ENCODE peak calls at places on chromosomes 6 and 20, in seven cellular contexts. Q is SK-N-SH, O is GM12878, L is GM12891, V is HepG2, A is K562, J is H1. M is an unnamed sample.

GRCh38 chr6:2918936-2919335 is 15.8 kb upstream of the SERPINB9 start:
- DNase-seq in Q (no peak), O (no peak), L (no peak), V (no peak), A (no peak), J (no peak), M (no peak)

GRCh38 chr6:159152014-159152413 is 17.2 kb upstream of the FNDC1 start:
- DNase-seq in Q (no peak), O (no peak), L (no peak), V (no peak), A (no peak), J (no peak), M (no peak)

GRCh38 chr6:84284428-84285033 is 57.1 kb upstream of the CEP162 start:
- DNase-seq in Q (peak), O (no peak), L (no peak), V (peak), A (peak), J (no peak), M (no peak)

GRCh38 chr6:140052757-140053729 is 678.6 kb upstream of the CITED2 start:
- DNase-seq in Q (no peak), O (no peak), L (no peak), V (no peak), A (peak), J (no peak), M (no peak)

GRCh38 chr20:20547221-20547875 is 165.1 kb downstream of the RALGAPA2 start:
- DNase-seq in Q (no peak), O (no peak), L (no peak), V (peak), A (no peak), J (no peak), M (no peak)

GRCh38 chr6:115133790-115134189 is 791.0 kb upstream of the HS3ST5 start:
- DNase-seq in Q (no peak), O (no peak), L (no peak), V (no peak), A (no peak), J (no peak), M (no peak)

GRCh38 chr6:27332692-27333641 is 20.9 kb upstream of the POM121L2 start:
- DNase-seq in Q (peak), O (peak), L (no peak), V (peak), A (peak), J (peak), M (no peak)

GRCh38 chr20:47032969-47033578 is 138.4 kb downstream of the EYA2 start:
- DNase-seq in Q (no peak), O (no peak), L (no peak), V (peak), A (no peak), J (no peak), M (no peak)

GRCh38 chr6:46704562-46704961 is 16.9 kb downstream of the TDRD6 start:
- DNase-seq in Q (no peak), O (no peak), L (no peak), V (peak), A (no peak), J (no peak), M (no peak)

GRCh38 chr6:21664263-21665081 is 70.9 kb downstream of the SOX4 start:
- DNase-seq in Q (no peak), O (no peak), L (no peak), V (no peak), A (no peak), J (no peak), M (no peak)

GRCh38 chr6:38696345-38696744 is 6.6 kb downstream of the GLO1 start:
- DNase-seq in Q (no peak), O (no peak), L (no peak), V (no peak), A (no peak), J (no peak), M (no peak)

GRCh38 chr20:31747640-31748039 is 8.6 kb downstream of the TPX2 start:
- DNase-seq in Q (peak), O (no peak), L (no peak), V (no peak), A (no peak), J (no peak), M (no peak)

GRCh38 chr6:143675946-143676345 is 1.8 kb upstream of the PHACTR2 start:
- DNase-seq in Q (no peak), O (no peak), L (no peak), V (peak), A (no peak), J (no peak), M (no peak)

GRCh38 chr20:57785061-57785460 is 75.2 kb upstream of the PMEPA1 start:
- DNase-seq in Q (no peak), O (no peak), L (no peak), V (no peak), A (no peak), J (no peak), M (no peak)

GRCh38 chr6:158387036-158387435 is 74.8 kb downstream of the TULP4 start:
- DNase-seq in Q (no peak), O (no peak), L (no peak), V (peak), A (no peak), J (no peak), M (no peak)

GRCh38 chr6:77829736-77830135 is 176.9 kb downstream of the MEI4 start:
- DNase-seq in Q (no peak), O (no peak), L (no peak), V (no peak), A (no peak), J (no peak), M (no peak)

GRCh38 chr20:37390503-37390890 is 44.6 kb downstream of the SRC start:
- DNase-seq in Q (no peak), O (no peak), L (no peak), V (no peak), A (no peak), J (no peak), M (no peak)

GRCh38 chr20:1567392-1568165 is 10.1 kb upstream of the SIRPD start:
- DNase-seq in Q (no peak), O (no peak), L (no peak), V (peak), A (peak), J (peak), M (no peak)

GRCh38 chr20:20603339-20603990 is 109.0 kb downstream of the RALGAPA2 start:
- DNase-seq in Q (no peak), O (peak), L (peak), V (no peak), A (no peak), J (no peak), M (peak)

GRCh38 chr6:31321820-31322219 is 35.2 kb downstream of the HLA-B start:
- DNase-seq in Q (no peak), O (no peak), L (no peak), V (no peak), A (no peak), J (no peak), M (no peak)

GRCh38 chr6:143629104-143630080 is 48.4 kb upstream of the PHACTR2 start:
- DNase-seq in Q (no peak), O (no peak), L (no peak), V (no peak), A (no peak), J (no peak), M (no peak)

GRCh38 chr20:2619961-2620595 is 32.4 kb upstream of the NOP56 start:
- DNase-seq in Q (no peak), O (no peak), L (no peak), V (peak), A (no peak), J (no peak), M (no peak)

GRCh38 chr6:74167506-74167905 is 471.5 kb downstream of the CD109 start:
- DNase-seq in Q (no peak), O (no peak), L (no peak), V (no peak), A (no peak), J (no peak), M (no peak)

GRCh38 chr20:61871913-61872312 is 193.8 kb downstream of the TAF4 start:
- DNase-seq in Q (no peak), O (no peak), L (no peak), V (no peak), A (no peak), J (no peak), M (no peak)

GRCh38 chr6:37491830-37492208 is 7.9 kb downstream of the CCDC167 start:
- DNase-seq in Q (no peak), O (no peak), L (no peak), V (no peak), A (no peak), J (no peak), M (no peak)

GRCh38 chr6:4280721-4281120 is 145.3 kb upstream of the ECI2 start:
- DNase-seq in Q (no peak), O (no peak), L (no peak), V (no peak), A (no peak), J (no peak), M (no peak)

GRCh38 chr6:13733178-13733851 is 21.7 kb upstream of the RANBP9 start:
- DNase-seq in Q (no peak), O (no peak), L (no peak), V (peak), A (no peak), J (no peak), M (no peak)

GRCh38 chr6:132867055-132867454 is 52.7 kb downstream of the RPS12 start:
- DNase-seq in Q (no peak), O (no peak), L (no peak), V (no peak), A (no peak), J (no peak), M (no peak)

GRCh38 chr6:108163644-108164536 is 1.9 kb upstream of the NR2E1 start:
- DNase-seq in Q (no peak), O (no peak), L (no peak), V (no peak), A (no peak), J (no peak), M (no peak)

GRCh38 chr6:149961728-149962425 is 1.9 kb upstream of the ULBP1 start:
- DNase-seq in Q (peak), O (no peak), L (no peak), V (no peak), A (no peak), J (no peak), M (no peak)

GRCh38 chr20:64244281-64244805 is 11.2 kb upstream of the PCMTD2 start:
- DNase-seq in Q (no peak), O (no peak), L (no peak), V (no peak), A (no peak), J (no peak), M (no peak)

GRCh38 chr6:73180718-73181619 is 44.3 kb downstream of the KHDC1L start:
- DNase-seq in Q (peak), O (peak), L (no peak), V (peak), A (peak), J (no peak), M (no peak)

GRCh38 chr6:87172292-87172691 is 16.9 kb downstream of the ZNF292 start:
- DNase-seq in Q (no peak), O (no peak), L (no peak), V (no peak), A (no peak), J (no peak), M (no peak)

GRCh38 chr6:169073311-169073710 is 180.3 kb downstream of the THBS2 start:
- DNase-seq in Q (no peak), O (no peak), L (no peak), V (no peak), A (no peak), J (no peak), M (no peak)

GRCh38 chr6:865846-866245 is 172.9 kb upstream of the EXOC2 start:
- DNase-seq in Q (no peak), O (no peak), L (no peak), V (no peak), A (no peak), J (no peak), M (no peak)

GRCh38 chr6:26020983-26021349 is 58.4 kb downstream of the TRIM38 start:
- DNase-seq in Q (no peak), O (no peak), L (no peak), V (no peak), A (no peak), J (no peak), M (no peak)

GRCh38 chr6:88866856-88867255 is 96.6 kb downstream of the RNGTT start:
- DNase-seq in Q (no peak), O (no peak), L (no peak), V (no peak), A (no peak), J (no peak), M (no peak)

GRCh38 chr6:7559196-7559595 is 17.7 kb downstream of the DSP start:
- DNase-seq in Q (no peak), O (no peak), L (no peak), V (no peak), A (no peak), J (no peak), M (no peak)

GRCh38 chr6:85451586-85452306 is 1.9 kb downstream of the NT5E start:
- DNase-seq in Q (no peak), O (no peak), L (no peak), V (peak), A (no peak), J (no peak), M (no peak)

GRCh38 chr6:85449388-85449817 is 480 bp upstream of the NT5E start:
- DNase-seq in Q (no peak), O (peak), L (peak), V (no peak), A (no peak), J (no peak), M (peak)

GRCh38 chr6:85450578-85450884 is 648 bp downstream of the NT5E start:
- DNase-seq in Q (no peak), O (no peak), L (no peak), V (no peak), A (no peak), J (no peak), M (no peak)

GRCh38 chr6:85452441-85452881 is 2.6 kb downstream of the NT5E start:
- DNase-seq in Q (no peak), O (no peak), L (no peak), V (no peak), A (no peak), J (no peak), M (no peak)

DNA sequence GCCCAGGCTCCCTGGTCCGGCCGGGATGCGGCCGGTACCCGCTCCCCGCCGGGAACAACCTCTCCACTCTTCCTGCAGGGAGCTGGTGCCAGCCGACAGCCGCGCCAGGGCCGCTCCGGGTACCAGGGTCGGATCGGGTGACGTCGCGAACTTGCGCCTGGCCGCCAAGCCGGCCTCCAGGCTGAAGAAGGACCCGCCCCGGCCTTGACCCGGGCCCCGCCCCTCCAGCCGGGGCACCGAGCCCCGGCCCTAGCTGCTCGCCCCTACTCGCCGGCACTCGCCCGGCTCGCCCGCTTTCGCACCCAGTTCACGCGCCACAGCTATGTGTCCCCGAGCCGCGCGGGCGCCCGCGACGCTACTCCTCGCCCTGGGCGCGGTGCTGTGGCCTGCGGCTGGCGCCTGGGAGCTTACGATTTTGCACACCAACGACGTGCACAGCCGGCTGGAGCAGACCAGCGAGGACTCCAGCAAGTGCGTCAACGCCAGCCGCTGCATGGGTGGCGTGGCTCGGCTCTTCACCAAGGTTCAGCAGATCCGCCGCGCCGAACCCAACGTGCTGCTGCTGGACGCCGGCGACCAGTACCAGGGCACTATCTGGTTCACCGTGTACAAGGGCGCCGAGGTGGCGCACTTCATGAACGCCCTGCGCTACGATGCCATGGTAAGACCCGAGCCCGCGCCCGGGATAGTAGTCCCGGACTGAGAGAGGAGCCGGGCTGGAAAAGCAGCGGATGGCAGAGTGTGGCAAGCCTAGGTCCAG is at the start of gene NT5E:
- DNase-seq in Q (peak), O (no peak), L (peak), V (peak), A (no peak), J (no peak), M (peak)
- TF ChIP-seq POLR2AphosphoS5 in Q (peak), O (no peak), L (no peak), V (peak), A (no peak), J (peak), M (no peak)

DNA sequence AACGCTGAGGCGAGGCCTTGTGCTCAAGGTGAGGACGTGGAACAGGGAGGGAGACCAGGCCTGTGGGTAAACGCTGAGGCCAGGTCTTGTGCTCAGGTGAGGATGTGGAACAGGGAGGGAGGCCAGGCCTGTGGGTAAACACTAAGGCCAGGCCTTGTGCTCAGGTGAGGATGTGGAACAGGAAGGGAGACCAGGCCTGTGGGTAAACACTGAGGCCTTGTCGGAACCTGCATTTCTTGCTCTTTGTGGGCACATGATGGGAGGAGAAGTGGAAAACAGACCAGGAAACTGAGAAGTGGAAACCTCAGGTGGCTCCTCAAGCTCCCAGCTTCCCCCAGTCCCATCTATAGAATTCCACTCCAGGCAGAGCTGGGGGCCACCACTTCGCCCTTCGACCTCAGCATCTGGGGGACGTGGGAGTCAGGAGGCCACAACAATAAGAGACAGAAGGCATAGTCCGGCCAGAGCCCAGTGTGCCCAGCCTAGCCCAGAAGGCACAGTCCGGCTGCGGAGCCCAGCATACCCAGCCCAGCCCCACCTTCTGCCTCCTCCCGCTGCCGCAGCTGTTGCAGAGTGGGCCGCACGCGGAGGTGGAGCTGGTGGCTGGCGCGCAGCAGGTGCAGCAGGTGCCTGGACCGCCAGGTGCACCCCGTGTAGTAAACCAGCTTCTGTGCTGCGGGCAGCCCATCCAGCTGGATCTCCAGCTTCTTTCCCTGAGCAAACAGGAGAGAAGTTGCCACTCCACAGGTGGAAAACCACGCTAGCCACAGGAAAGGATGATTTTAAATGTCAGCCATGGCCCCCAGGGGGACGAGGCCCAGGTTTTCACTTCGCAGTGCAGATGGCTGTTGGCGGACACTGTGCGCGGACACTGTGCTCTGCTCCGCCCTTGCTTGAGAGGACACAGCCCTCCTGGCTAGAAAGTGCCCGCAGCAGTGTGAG is 17.5 kb downstream of the FRMD1 start:
- DNase-seq in Q (no peak), O (no peak), L (no peak), V (no peak), A (no peak), J (no peak), M (no peak)
- TF ChIP-seq TAF1 in Q (no peak), O (no peak), L (no peak), V (no peak), A (no peak), J (no peak), M (no peak)

DNA sequence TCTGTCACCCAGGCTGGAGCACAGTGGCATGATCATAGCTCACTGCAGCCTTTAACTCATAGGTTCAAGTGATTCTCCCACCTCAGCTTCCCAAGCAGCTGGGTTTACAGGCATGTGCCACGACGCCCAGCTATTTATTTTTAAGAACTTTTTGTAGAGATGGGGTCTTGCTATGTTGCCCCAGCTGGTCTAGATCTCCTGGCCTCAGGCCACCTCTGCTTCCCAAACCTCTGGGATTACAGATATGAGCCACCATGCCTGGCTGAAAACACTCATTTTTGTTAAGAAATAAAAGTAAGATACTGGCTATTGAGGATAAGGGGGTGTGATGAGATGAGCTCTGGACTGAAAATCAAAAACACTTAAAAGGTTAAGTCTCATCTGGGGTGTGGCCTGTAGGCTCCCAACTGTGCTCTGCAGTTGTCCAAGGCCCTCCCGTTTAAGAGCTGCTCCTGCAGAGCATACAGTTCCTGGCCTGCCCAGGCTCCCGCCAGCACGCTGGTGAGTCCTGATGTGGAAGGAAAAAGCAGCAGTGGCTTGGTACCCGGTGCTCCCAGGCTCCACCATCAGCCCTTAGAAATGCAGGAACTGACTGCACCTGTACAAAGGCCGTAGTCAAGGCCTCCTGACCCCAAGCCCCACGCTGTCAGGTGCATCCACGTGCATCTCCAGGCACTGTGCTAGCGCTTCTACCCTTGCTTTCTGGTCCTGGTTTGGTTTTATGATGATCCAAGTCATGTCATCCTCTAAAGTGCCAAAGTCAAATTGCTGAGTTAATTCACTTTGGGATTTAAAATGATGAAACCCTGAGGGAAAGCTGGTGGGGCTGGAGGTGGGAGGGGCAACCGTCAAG is 111.5 kb downstream of the TMEM242 start:
- DNase-seq in Q (no peak), O (no peak), L (no peak), V (no peak), A (no peak), J (no peak), M (no peak)
- TF ChIP-seq POLR2AphosphoS5 in Q (no peak), O (no peak), L (no peak), V (no peak), A (no peak), J (no peak), M (peak)

GRCh38 chr6:151436814-151437213 is 15.1 kb downstream of the RMND1 start:
- DNase-seq in Q (no peak), O (no peak), L (no peak), V (peak), A (no peak), J (no peak), M (no peak)
- TF ChIP-seq TAF1 in Q (no peak), O (no peak), L (no peak), V (no peak), A (no peak), J (no peak), M (no peak)

GRCh38 chr6:163457637-163458561 is 43.4 kb downstream of the QKI start:
- DNase-seq in Q (no peak), O (no peak), L (no peak), V (peak), A (no peak), J (no peak), M (no peak)
- TF ChIP-seq POLR2AphosphoS5 in Q (no peak), O (no peak), L (no peak), V (no peak), A (no peak), J (no peak), M (no peak)